ENCODE peak calls at places on chromosome 20, in four cellular contexts. E, U, L and B are unnamed samples.

GRCh38 chr20:4625687-4626086 is 96.0 kb upstream of the PRND start:
- DNase-seq in U (no peak), L (no peak), E (no peak), B (no peak)

GRCh38 chr20:25178563-25179438 is 16.7 kb upstream of the ENTPD6 start:
- DNase-seq in U (peak; percentile 61), L (peak; percentile 71), E (peak; percentile 37), B (peak; percentile 92)

GRCh38 chr20:48006036-48006833 is 221.0 kb upstream of the SULF2 start:
- DNase-seq in L (no peak), U (no peak), E (peak; percentile 14), B (peak; percentile 62)

GRCh38 chr20:52001999-52002666 is 189.4 kb downstream of the ZFP64 start:
- DNase-seq in E (peak; percentile 25), U (peak; percentile 3), L (no peak), B (no peak)

GRCh38 chr20:58148891-58149290 is 79.6 kb downstream of the ANKRD60 start:
- DNase-seq in L (no peak), E (no peak), U (no peak), B (no peak)

GRCh38 chr20:289693-290080 is 863 bp downstream of the C20orf96 start:
- DNase-seq in L (no peak), E (no peak), U (no peak), B (peak; percentile 23)

GRCh38 chr20:41249371-41249770 is 68.2 kb downstream of the ZHX3 start:
- DNase-seq in U (no peak), E (no peak), L (peak; percentile 19), B (peak; percentile 93)

GRCh38 chr20:52190437-52191131 is 995 bp downstream of the ZFP64 start:
- DNase-seq in L (peak; percentile 45), U (peak; percentile 6), E (peak; percentile 60), B (peak; percentile 74)

GRCh38 chr20:57656821-57657536 is 36.8 kb upstream of the ZBP1 start:
- DNase-seq in L (no peak), E (no peak), U (no peak), B (no peak)

GRCh38 chr20:42179768-42180167 is 561.6 kb upstream of the CHD6 start:
- DNase-seq in L (peak; percentile 64), E (no peak), U (no peak), B (peak; percentile 5)

GRCh38 chr20:50828363-50829136 is 33.7 kb downstream of the BCAS4 start:
- DNase-seq in U (no peak), E (no peak), L (no peak), B (no peak)

GRCh38 chr20:2051920-2052319 is 49.7 kb upstream of the STK35 start:
- DNase-seq in U (no peak), E (no peak), L (peak; percentile 6), B (no peak)

GRCh38 chr20:62216636-62217566 is 3.2 kb downstream of the HRH3 start:
- DNase-seq in U (no peak), E (peak; percentile 67), L (no peak), B (no peak)

GRCh38 chr20:59514554-59514953 is 89.8 kb upstream of the PHACTR3 start:
- DNase-seq in E (no peak), L (no peak), U (no peak), B (no peak)

GRCh38 chr20:24048014-24048611 is 59.5 kb upstream of the GGTLC1 start:
- DNase-seq in E (no peak), L (no peak), U (no peak), B (no peak)

GRCh38 chr20:32894711-32895355 is 36.1 kb downstream of the EFCAB8 start:
- DNase-seq in U (no peak), L (no peak), E (no peak), B (no peak)

GRCh38 chr20:59042151-59042795 is at the start of gene PRELID3B:
- DNase-seq in E (peak; percentile 32), U (no peak), L (peak; percentile 57), B (peak; percentile 67)

GRCh38 chr20:41191562-41192500 is 54.5 kb downstream of the PLCG1 start:
- DNase-seq in U (no peak), L (no peak), E (no peak), B (no peak)

GRCh38 chr20:2164421-2164820 is 62.8 kb downstream of the STK35 start:
- DNase-seq in L (no peak), U (no peak), E (no peak), B (no peak)

GRCh38 chr20:63702036-63702665 is 5.6 kb downstream of the ARFRP1 start:
- DNase-seq in U (no peak), E (no peak), L (no peak), B (no peak)

GRCh38 chr20:7770578-7770977 is 169.7 kb downstream of the HAO1 start:
- DNase-seq in U (no peak), L (no peak), E (peak; percentile 97), B (no peak)

GRCh38 chr20:9889270-9889981 is 50.5 kb upstream of the PAK5 start:
- DNase-seq in U (no peak), E (no peak), L (no peak), B (no peak)

GRCh38 chr20:9884061-9884460 is 45.2 kb upstream of the PAK5 start:
- DNase-seq in E (no peak), U (no peak), L (peak; percentile 6), B (no peak)

GRCh38 chr20:9886227-9886626 is 47.4 kb upstream of the PAK5 start:
- DNase-seq in U (no peak), L (no peak), E (no peak), B (peak; percentile 2)

GRCh38 chr20:9884666-9885065 is 45.8 kb upstream of the PAK5 start:
- DNase-seq in L (no peak), U (no peak), E (no peak), B (peak; percentile 17)
- H3K79me2 ChIP-seq in L (no peaks in the 10 kb centered on the region), U (no peaks in the 10 kb centered on the region), E (no peaks in the 10 kb centered on the region), B (no peaks in the 10 kb centered on the region)

GRCh38 chr20:38290829-38291581 is 13.0 kb upstream of the BPI start:
- DNase-seq in L (peak; percentile 77), U (no peak), E (no peak), B (peak; percentile 73)
- TF ChIP-seq EZH2phosphoT487 in L (no peak), U (no peak), E (no peak), B (no peak)

GRCh38 chr20:49629606-49630005 is 61.7 kb upstream of the PTGIS start:
- DNase-seq in U (no peak), E (no peak), L (no peak), B (no peak)

GRCh38 chr20:49631856-49632418 is 64.0 kb upstream of the PTGIS start:
- DNase-seq in E (peak; percentile 30), U (no peak), L (peak; percentile 20), B (no peak)

GRCh38 chr20:49630396-49630951 is 62.5 kb upstream of the PTGIS start:
- DNase-seq in U (no peak), E (peak; percentile 80), L (no peak), B (no peak)

GRCh38 chr20:49633023-49633422 is 65.1 kb upstream of the PTGIS start:
- DNase-seq in U (no peak), E (peak; percentile 36), L (no peak), B (no peak)

DNA sequence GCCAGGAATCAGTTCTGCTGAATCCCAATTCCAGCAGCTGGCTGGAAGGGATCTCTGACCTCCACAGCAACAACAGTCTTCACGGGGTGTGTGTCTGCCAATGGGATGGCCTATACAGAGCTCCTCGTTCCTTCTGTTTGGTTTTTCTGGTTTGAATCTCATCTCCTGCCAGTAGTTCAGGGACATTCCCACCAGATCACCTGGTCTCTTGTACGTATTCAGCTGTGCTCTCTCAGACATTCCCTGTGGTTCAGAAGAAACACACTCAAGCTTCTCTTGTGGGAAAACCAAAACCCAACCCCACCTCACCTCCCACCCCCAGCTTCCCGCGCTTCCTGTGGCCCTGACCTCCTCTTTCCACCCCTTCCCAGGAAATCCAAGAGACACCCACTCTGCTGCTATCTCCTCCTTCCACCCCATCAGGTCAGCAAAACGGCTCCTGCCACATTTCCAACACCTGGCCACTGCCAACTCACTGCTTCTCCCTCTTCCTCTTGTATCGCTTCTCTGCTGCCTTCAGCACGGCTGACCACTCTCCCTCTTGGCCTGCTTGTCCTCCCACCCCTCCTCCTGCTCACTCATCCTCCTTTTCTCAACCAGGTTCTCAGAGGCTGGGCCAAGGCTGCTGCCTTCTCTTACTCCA is 63.3 kb upstream of the PTGIS start:
- DNase-seq in U (no peak), L (no peak), E (peak; percentile 26), B (no peak)
- H3K79me2 ChIP-seq in U (no peaks in the 10 kb centered on the region), L (peaks cover 15% of the 10 kb centered on the region), E (peaks cover 4% of the 10 kb centered on the region), B (no peaks in the 10 kb centered on the region)

GRCh38 chr20:36446557-36446956 is 94.8 kb upstream of the MYL9 start:
- DNase-seq in U (no peak), E (no peak), L (no peak), B (no peak)
- TF ChIP-seq EZH2phosphoT487 in U (no peak), E (no peak), L (no peak), B (no peak)

GRCh38 chr20:34011275-34011674 is 17.6 kb downstream of the RALY start:
- DNase-seq in E (no peak), U (no peak), L (no peak), B (no peak)
- H3K79me2 ChIP-seq in E (peaks cover 97% of the 10 kb centered on the region), U (peaks cover 95% of the 10 kb centered on the region), L (peaks cover 100% of the 10 kb centered on the region), B (peaks cover 100% of the 10 kb centered on the region)